ENCODE peak calls at places on chromosomes 2 and 18, in eight cellular contexts. M, U, Q, B, H, V, K and Z are unnamed samples.
A peak's percentile ranks its signal among the peaks of the same experiment; 100 is the strongest.

GRCh38 chr18:47244041-47244440 is 7.4 kb downstream of the SKOR2 start:
- DNase-seq in K (no peak), M (no peak), Q (no peak), V (no peak), U (no peak), B (no peak), H (no peak), Z (no peak)

GRCh38 chr2:36356990-36357505 is 1.5 kb downstream of the CRIM1 start:
- DNase-seq in K (peak; percentile 59), H (peak; percentile 22), Q (peak; percentile 52), B (peak; percentile 67), M (peak; percentile 52), V (no peak), U (peak; percentile 39), Z (peak; percentile 26)

GRCh38 chr2:36322108-36322507 is 33.5 kb upstream of the CRIM1 start:
- DNase-seq in B (peak; percentile 69), H (no peak), U (no peak), V (peak; percentile 41), Q (no peak), M (no peak), K (no peak), Z (no peak)

GRCh38 chr2:107259011-107259410 is 373.0 kb upstream of the ST6GAL2 start:
- DNase-seq in B (no peak), M (no peak), K (no peak), V (no peak), U (no peak), Q (no peak), H (no peak), Z (no peak)

GRCh38 chr18:60053747-60054304 is 154.0 kb downstream of the PMAIP1 start:
- DNase-seq in B (peak; percentile 100), H (no peak), K (no peak), U (no peak), V (peak; percentile 72), Q (no peak), M (no peak), Z (no peak)

GRCh38 chr2:54657664-54658083 is 65.8 kb upstream of the EML6 start:
- DNase-seq in K (no peak), V (no peak), H (peak; percentile 67), M (peak; percentile 55), U (no peak), B (peak; percentile 53), Q (peak; percentile 29), Z (peak; percentile 57)

GRCh38 chr2:40451926-40452605 is at the start of gene SLC8A1:
- DNase-seq in K (peak; percentile 56), M (peak; percentile 46), Q (peak; percentile 44), U (peak; percentile 28), B (peak; percentile 54), H (peak; percentile 93), V (no peak), Z (no peak)

GRCh38 chr2:127421871-127422618 is 3.8 kb downstream of the PROC start:
- DNase-seq in M (peak; percentile 17), U (no peak), Q (no peak), V (no peak), K (no peak), H (no peak), B (no peak), Z (no peak)

GRCh38 chr2:27356056-27356381 is 545 bp downstream of the GTF3C2 start:
- DNase-seq in H (peak; percentile 70), M (peak; percentile 74), Q (no peak), B (peak; percentile 53), K (peak; percentile 76), U (peak; percentile 34), V (no peak), Z (peak; percentile 28)

GRCh38 chr2:178473931-178474330 is 4.5 kb downstream of the FKBP7 start:
- DNase-seq in V (no peak), U (no peak), H (no peak), M (no peak), Q (no peak), K (no peak), B (peak; percentile 14), Z (peak; percentile 26)

GRCh38 chr2:65075605-65076344 is 19.6 kb downstream of the CEP68 start:
- DNase-seq in H (no peak), K (no peak), M (no peak), Q (no peak), U (peak; percentile 68), B (no peak), V (no peak), Z (peak; percentile 51)

GRCh38 chr2:173388795-173389194 is 34.1 kb downstream of the CDCA7 start:
- DNase-seq in U (no peak), M (no peak), Q (no peak), K (no peak), V (no peak), H (no peak), B (peak; percentile 7), Z (no peak)

GRCh38 chr2:239957681-239958181 is 67.4 kb downstream of the NDUFA10 start:
- DNase-seq in U (no peak), M (no peak), B (no peak), V (no peak), K (no peak), H (no peak), Q (no peak), Z (no peak)

GRCh38 chr2:231911381-231911780 is 14.8 kb downstream of the NPPC start:
- DNase-seq in H (no peak), U (no peak), K (peak; percentile 7), V (no peak), B (no peak), Q (no peak), M (no peak), Z (peak; percentile 65)

GRCh38 chr2:238107525-238108422 is 7.6 kb downstream of the ESPNL start:
- DNase-seq in K (no peak), B (no peak), V (no peak), H (peak; percentile 28), Q (peak; percentile 85), M (peak; percentile 76), U (no peak), Z (peak; percentile 0)

GRCh38 chr18:9545029-9545428 is 69.3 kb downstream of the PPP4R1 start:
- DNase-seq in V (no peak), H (no peak), U (no peak), B (no peak), Q (no peak), M (no peak), K (no peak), Z (no peak)

GRCh38 chr2:138732651-138733050 is 47.5 kb downstream of the NXPH2 start:
- DNase-seq in M (no peak), Q (no peak), B (no peak), U (no peak), K (no peak), H (no peak), V (no peak), Z (no peak)

GRCh38 chr2:36708119-36708741 is 11.7 kb downstream of the VIT start:
- DNase-seq in H (no peak), M (no peak), Q (no peak), B (peak; percentile 53), U (no peak), K (no peak), V (no peak), Z (no peak)

GRCh38 chr18:75208055-75208835 is 694 bp downstream of the PTGR3 start:
- DNase-seq in K (peak; percentile 74), V (no peak), B (peak; percentile 70), U (peak; percentile 57), Q (peak; percentile 55), H (peak; percentile 75), M (peak; percentile 63), Z (peak; percentile 54)

GRCh38 chr2:219541611-219542180 is 1.9 kb downstream of the CHPF start:
- DNase-seq in B (peak; percentile 93), H (peak; percentile 87), U (peak; percentile 70), Q (peak; percentile 93), V (no peak), K (peak; percentile 95), M (peak; percentile 92), Z (peak; percentile 93)

GRCh38 chr2:3198119-3198518 is 179.5 kb downstream of the EIPR1 start:
- DNase-seq in U (no peak), Q (no peak), K (no peak), V (no peak), M (no peak), B (no peak), H (peak; percentile 43), Z (no peak)
- TF ChIP-seq CTCF in U (no peak), Q (peak; percentile 13), K (no peak), V (no peak), M (no peak), B (no peak), H (peak; percentile 27), Z (no peak)

GRCh38 chr2:105369777-105370690 is 28.8 kb downstream of the FHL2 start:
- DNase-seq in U (peak; percentile 82), Q (peak; percentile 73), H (peak; percentile 75), V (peak; percentile 57), M (peak; percentile 80), K (peak; percentile 92), B (peak; percentile 90), Z (peak; percentile 91)
- TF ChIP-seq CTCF in U (peak; percentile 84), Q (peak; percentile 89), H (peak; percentile 84), V (peak; percentile 82), M (peak; percentile 92), K (peak; percentile 80), B (peak; percentile 92), Z (peak; percentile 76)

DNA sequence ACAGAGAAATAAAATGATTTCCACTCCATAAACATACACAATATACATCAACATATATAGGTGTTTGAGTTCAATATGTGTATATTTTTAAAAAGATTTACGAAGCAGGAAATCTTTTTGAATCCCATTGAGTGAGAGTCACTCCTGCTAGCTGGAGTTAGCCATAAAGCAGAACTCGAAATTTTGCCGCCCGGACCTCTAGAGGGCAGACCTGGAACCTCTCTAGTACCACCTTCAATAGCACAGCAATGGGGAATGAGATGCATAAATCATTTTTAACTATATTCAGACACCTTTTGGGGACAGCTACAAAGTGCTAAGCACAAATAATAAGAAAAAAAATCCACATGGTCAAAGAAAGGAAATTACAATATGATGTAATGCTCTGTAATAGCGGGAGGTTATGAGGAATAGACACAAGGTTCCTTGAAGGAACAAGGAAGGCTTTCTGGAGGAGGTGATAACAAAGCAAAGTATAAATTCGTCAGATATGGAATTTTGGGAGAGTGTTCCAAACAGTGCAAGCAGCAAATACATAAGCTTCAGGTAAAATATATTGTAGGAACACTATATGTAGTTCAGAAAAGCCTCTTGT is 533.4 kb downstream of the ERBB4 start:
- DNase-seq in U (no peak), H (peak; percentile 37), B (peak; percentile 59), V (no peak), Q (peak; percentile 6), M (peak; percentile 12), K (no peak), Z (peak; percentile 55)
- TF ChIP-seq CTCF in U (peak; percentile 48), H (peak; percentile 66), B (peak; percentile 83), V (peak; percentile 70), Q (no peak), M (peak; percentile 53), K (no peak), Z (peak; percentile 16)

DNA sequence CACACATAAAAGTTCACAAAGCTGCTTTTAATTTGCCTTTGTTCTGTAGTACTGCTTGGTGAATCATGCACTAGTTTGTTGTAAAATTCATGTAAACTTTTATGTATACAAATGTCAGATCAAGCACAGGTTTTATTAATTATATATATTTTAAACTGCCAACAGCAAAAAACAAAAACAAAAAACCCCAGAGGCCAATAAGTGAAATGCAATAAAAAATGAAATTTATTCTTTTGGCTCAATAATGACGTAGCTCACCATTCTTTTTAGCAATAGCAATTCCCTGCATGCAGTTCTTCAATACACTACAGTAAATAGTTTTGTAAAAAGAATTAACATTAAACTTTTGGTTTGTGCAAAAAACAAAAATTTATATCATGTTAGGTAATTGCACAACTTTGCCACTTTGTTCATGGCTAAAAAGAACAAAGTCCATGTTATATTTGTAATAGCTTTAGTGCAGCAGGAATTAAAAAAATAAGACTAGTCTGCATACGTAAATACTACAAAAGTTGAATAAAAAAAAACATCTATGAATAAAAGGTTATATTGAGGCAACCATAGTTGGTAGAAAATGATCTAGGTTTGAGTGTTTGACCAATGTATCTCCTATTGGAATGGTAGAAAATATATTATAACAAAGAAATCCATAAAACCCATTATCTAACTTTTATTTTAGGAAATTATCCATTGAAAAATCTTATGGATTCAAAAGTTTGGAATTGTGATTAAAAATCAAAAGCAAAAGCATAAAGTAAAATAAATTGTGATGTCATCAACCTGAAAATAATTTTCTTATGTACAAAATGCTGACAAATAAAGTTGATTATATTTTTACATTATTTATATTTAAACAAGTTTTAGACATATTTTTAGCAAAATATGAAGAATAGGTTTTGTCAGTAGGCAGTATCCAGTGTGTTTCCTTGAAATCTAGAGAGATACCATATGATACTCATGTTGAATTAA is 115.6 kb downstream of the SCN3A start:
- DNase-seq in B (no peak), V (no peak), K (no peak), Q (no peak), M (no peak), U (no peak), H (no peak), Z (no peak)
- TF ChIP-seq CTCF in B (no peak), V (no peak), K (no peak), Q (no peak), M (no peak), U (peak; percentile 28), H (peak; percentile 26), Z (no peak)